ENCODE peak calls at places on chromosomes 7 and 10, in four cellular contexts. K is effector memory CD8-positive, alpha-beta T cell; A is HFFc6; Z is epithelial cell of prostate. N is an unnamed sample.

GRCh38 chr7:141700848-141701371 is 1.1 kb downstream of the DENND11 start:
- DNase-seq in Z (no peak), A (peak), K (no peak), N (no peak)

GRCh38 chr10:12077580-12078180 is 8.9 kb downstream of the DHTKD1 start:
- DNase-seq in A (no peak), Z (no peak), K (no peak), N (no peak)

GRCh38 chr10:132021046-132021445 is 39.3 kb upstream of the BNIP3 start:
- DNase-seq in A (no peak), K (no peak), Z (no peak), N (no peak)

GRCh38 chr7:142568430-142569097 is 180.7 kb upstream of the PRSS1 start:
- DNase-seq in K (no peak), A (peak), Z (no peak), N (no peak)

GRCh38 chr10:132776821-132777220 is 9.1 kb downstream of the NKX6-2 start:
- DNase-seq in K (no peak), A (no peak), Z (no peak), N (no peak)

GRCh38 chr10:114715171-114715670 is 57.1 kb upstream of the ABLIM1 start:
- DNase-seq in Z (no peak), A (peak), K (no peak), N (no peak)

GRCh38 chr7:116924741-116925140 is 28.6 kb upstream of the ST7 start:
- DNase-seq in Z (no peak), K (no peak), A (no peak), N (no peak)

GRCh38 chr10:94292448-94293118 is 70.2 kb downstream of the NOC3L start:
- DNase-seq in A (peak), K (no peak), Z (no peak), N (no peak)

GRCh38 chr10:97889461-97890265 is 40.0 kb downstream of the GOLGA7B start:
- DNase-seq in A (no peak), K (peak), Z (peak), N (no peak)

GRCh38 chr10:124722812-124723783 is 21.1 kb downstream of the FAM53B start:
- DNase-seq in Z (no peak), K (peak), A (no peak), N (peak)

GRCh38 chr10:100886946-100887345 is 25.8 kb upstream of the SLF2 start:
- DNase-seq in Z (no peak), A (no peak), K (no peak), N (no peak)

GRCh38 chr7:101814996-101815825 is 2.2 kb upstream of the CUX1 start:
- DNase-seq in Z (no peak), A (no peak), K (peak), N (peak)

GRCh38 chr7:84800846-84801245 is 386.0 kb downstream of the SEMA3D start:
- DNase-seq in K (no peak), A (no peak), Z (no peak), N (no peak)

GRCh38 chr7:23266918-23267317 is 20.3 kb downstream of the GPNMB start:
- DNase-seq in A (no peak), Z (no peak), K (no peak), N (no peak)

GRCh38 chr7:124758327-124758726 is 7.3 kb downstream of the GPR37 start:
- DNase-seq in A (no peak), K (no peak), Z (no peak), N (no peak)

N was measured in central memory CD4-positive, alpha-beta T cell.